ENCODE peak calls at places on chromosomes 11 and 22, in eight cellular contexts. N is activated naive CD4-positive, alpha-beta T cell treated with Interleukin-2 at 50 U/mL for 16 hours; U is nucleus accumbens; K is Daoy; P is mammary epithelial cell; Q is stimulated activated CD8-positive, alpha-beta memory T cell treated with anti-CD3 and anti-CD28 coated beads, Interleukin-15, amount 100 ng/mL, for 1 hour; L is colonic mucosa; X is endothelial cell. J is an unnamed sample.
A peak's percentile ranks its signal among the peaks of the same experiment; 100 is the strongest.

GRCh38 chr11:45847908-45848316 is 637 bp downstream of the CRY2 start:
- DNase-seq in X (peak; percentile 37), N (peak; percentile 42), Q (peak; percentile 11), K (peak; percentile 56), U (no peak), L (peak; percentile 50), P (peak; percentile 46), J (peak; percentile 46)

GRCh38 chr11:62264004-62264403 is 6.0 kb upstream of the SCGB2A2 start:
- DNase-seq in K (no peak), X (no peak), N (no peak), Q (no peak), L (no peak), U (no peak), P (no peak), J (no peak)

GRCh38 chr11:7582338-7582985 is 68.7 kb downstream of the PPFIBP2 start:
- DNase-seq in P (no peak), X (no peak), K (no peak), L (no peak), N (no peak), Q (no peak), U (no peak), J (no peak)

GRCh38 chr11:70544774-70545625 is 146.7 kb downstream of the CTTN start:
- DNase-seq in L (no peak), P (no peak), Q (no peak), U (no peak), K (peak; percentile 87), X (no peak), N (no peak), J (peak; percentile 84)

GRCh38 chr11:133902506-133902905 is 54.3 kb downstream of the IGSF9B start:
- DNase-seq in Q (no peak), L (no peak), N (no peak), U (no peak), X (no peak), K (no peak), P (no peak), J (no peak)

GRCh38 chr11:15286465-15286864 is 171.7 kb downstream of the INSC start:
- DNase-seq in P (peak; percentile 18), Q (no peak), K (peak; percentile 17), L (no peak), N (no peak), X (no peak), U (no peak), J (no peak)

GRCh38 chr22:45268167-45268957 is 16.4 kb upstream of the UPK3A start:
- DNase-seq in P (no peak), K (no peak), Q (no peak), L (no peak), N (peak; percentile 18), X (peak; percentile 58), U (no peak), J (peak; percentile 88)

GRCh38 chr11:35567737-35568465 is 42.5 kb upstream of the PAMR1 start:
- DNase-seq in L (no peak), U (no peak), Q (no peak), K (no peak), X (no peak), P (peak; percentile 94), N (no peak), J (no peak)

GRCh38 chr22:29799217-29799680 is 32.1 kb downstream of the UQCR10 start:
- DNase-seq in P (peak; percentile 87), N (no peak), K (peak; percentile 89), U (peak; percentile 61), X (no peak), L (peak; percentile 60), Q (no peak), J (peak; percentile 68)

GRCh38 chr22:46124383-46125144 is 25.8 kb upstream of the PPARA start:
- DNase-seq in X (no peak), L (no peak), U (no peak), N (no peak), Q (no peak), P (no peak), K (no peak), J (no peak)

GRCh38 chr11:4704054-4704789 is at the start of gene MMP26:
- DNase-seq in K (no peak), X (no peak), L (no peak), Q (no peak), P (no peak), N (no peak), U (no peak), J (peak; percentile 39)

GRCh38 chr11:8006349-8006977 is 19.3 kb downstream of the EIF3F start:
- DNase-seq in U (no peak), N (peak; percentile 47), Q (peak; percentile 30), K (peak; percentile 64), X (peak; percentile 77), P (peak; percentile 53), L (peak; percentile 65), J (peak; percentile 80)